ENCODE peak calls at places on chromosomes 12 and 14, in ten cellular contexts. I is mammary epithelial cell, H is gastrocnemius medialis, R is adrenal gland, M is A673, C is Panc1, D is tibial artery, K is DND-41, A is pancreas, Y is A549. L is an unnamed sample.

GRCh38 chr12:30792648-30793499 is 38.1 kb upstream of the CAPRIN2 start:
- DNase-seq in R (no peak), Y (no peak), D (no peak), A (no peak), H (peak), C (peak), M (no peak), I (peak), K (no peak), L (no peak)

GRCh38 chr12:115149685-115150378 is 465.9 kb upstream of the TBX3 start:
- DNase-seq in H (no peak), A (no peak), R (no peak), I (peak), D (no peak), Y (no peak), K (no peak), M (no peak), C (no peak), L (no peak)

GRCh38 chr14:59308706-59309105 is 120.2 kb downstream of the DAAM1 start:
- DNase-seq in K (no peak), R (no peak), C (no peak), H (no peak), A (no peak), I (no peak), M (no peak), Y (no peak), D (no peak), L (no peak)

GRCh38 chr12:77923882-77924281 is 93.2 kb downstream of the NAV3 start:
- DNase-seq in H (no peak), Y (no peak), D (no peak), M (peak), K (no peak), C (no peak), I (no peak), A (no peak), R (no peak), L (no peak)

GRCh38 chr14:104194716-104195115 is 56.3 kb downstream of the KIF26A start:
- DNase-seq in K (no peak), R (no peak), I (no peak), Y (no peak), C (no peak), A (peak), M (no peak), H (no peak), D (no peak), L (no peak)

GRCh38 chr12:70052931-70053497 is 190.2 kb upstream of the CNOT2 start:
- DNase-seq in Y (peak), A (no peak), C (no peak), D (peak), R (peak), M (no peak), I (peak), H (peak), K (no peak), L (no peak)

GRCh38 chr14:90717916-90718315 is 98.3 kb downstream of the TTC7B start:
- DNase-seq in C (no peak), R (no peak), I (no peak), D (no peak), H (no peak), A (no peak), K (no peak), M (no peak), Y (no peak), L (no peak)

GRCh38 chr12:93245543-93245942 is 132.2 kb upstream of the NUDT4 start:
- DNase-seq in H (no peak), Y (no peak), I (no peak), D (no peak), C (no peak), M (no peak), A (no peak), R (no peak), K (peak), L (no peak)

GRCh38 chr12:111482464-111482863 is 76.7 kb downstream of the SH2B3 start:
- DNase-seq in I (no peak), Y (no peak), M (no peak), C (no peak), D (no peak), R (no peak), A (no peak), K (no peak), H (no peak), L (no peak)

GRCh38 chr14:69848903-69849391 is 30.3 kb upstream of the SMOC1 start:
- DNase-seq in A (no peak), M (no peak), D (no peak), I (no peak), K (no peak), R (peak), Y (no peak), C (no peak), H (peak), L (no peak)

GRCh38 chr12:109744991-109745942 is 31.6 kb downstream of the FAM222A start:
- DNase-seq in K (no peak), C (no peak), Y (no peak), R (peak), I (peak), D (peak), H (no peak), M (peak), A (peak), L (peak)

GRCh38 chr12:108340037-108340436 is 926 bp upstream of the CMKLR1 start:
- DNase-seq in D (peak), Y (no peak), A (no peak), I (no peak), K (no peak), C (no peak), M (no peak), H (no peak), R (peak), L (no peak)

GRCh38 chr14:41482861-41483260 is 123.8 kb upstream of the LRFN5 start:
- DNase-seq in I (no peak), A (no peak), H (no peak), M (no peak), R (no peak), Y (no peak), C (no peak), K (no peak), D (no peak), L (no peak)

GRCh38 chr14:68623828-68624227 is 169.0 kb downstream of the ZFP36L1 start:
- DNase-seq in Y (no peak), M (no peak), R (peak), K (no peak), C (no peak), H (no peak), I (no peak), D (no peak), A (no peak), L (no peak)

GRCh38 chr14:30966415-30967363 is 58.8 kb upstream of the AP4S1 start:
- DNase-seq in Y (peak), H (no peak), D (no peak), C (no peak), K (no peak), M (no peak), A (no peak), I (peak), R (no peak), L (no peak)

GRCh38 chr14:32201816-32202467 is at the start of gene RNU6-7:
- DNase-seq in C (peak), R (peak), A (peak), D (no peak), H (peak), M (peak), K (no peak), I (peak), Y (no peak), L (peak)

GRCh38 chr12:4439736-4440135 is 5.9 kb downstream of the FGF6 start:
- DNase-seq in D (no peak), K (no peak), H (no peak), C (no peak), A (no peak), Y (no peak), I (no peak), M (no peak), R (no peak), L (no peak)

GRCh38 chr12:47079894-47080724 is at the start of gene AMIGO2:
- DNase-seq in C (no peak), R (peak), A (peak), D (peak), K (no peak), Y (peak), H (peak), I (peak), M (peak), L (peak)

GRCh38 chr12:98758331-98758730 is 113.2 kb downstream of the APAF1 start:
- DNase-seq in I (no peak), D (peak), Y (no peak), K (no peak), H (no peak), M (no peak), C (no peak), A (no peak), R (no peak), L (peak)

GRCh38 chr12:92036771-92037453 is 108.7 kb downstream of the BTG1 start:
- DNase-seq in R (no peak), C (no peak), Y (no peak), D (no peak), I (peak), A (no peak), K (no peak), H (no peak), M (peak), L (no peak)

GRCh38 chr12:47236109-47236714 is 156.5 kb upstream of the AMIGO2 start:
- DNase-seq in I (peak), D (no peak), A (no peak), R (no peak), C (no peak), M (no peak), K (no peak), Y (no peak), H (no peak), L (no peak)

GRCh38 chr12:83800022-83800421 is 1112.6 kb downstream of the SLC6A15 start:
- DNase-seq in D (no peak), R (no peak), A (no peak), Y (no peak), I (no peak), K (no peak), H (no peak), M (no peak), C (no peak), L (no peak)

GRCh38 chr12:72286526-72286925 is 14.4 kb downstream of the TRHDE start:
- DNase-seq in Y (no peak), C (no peak), A (no peak), H (no peak), D (no peak), R (no peak), K (no peak), M (no peak), I (no peak), L (no peak)

GRCh38 chr14:73788871-73789590 is 62.6 kb upstream of the PTGR2 start:
- DNase-seq in I (no peak), H (no peak), A (no peak), R (peak), Y (no peak), D (no peak), C (no peak), M (no peak), K (no peak), L (no peak)
- H3K27ac ChIP-seq in I (peak), H (peak), A (no peak), R (peak), Y (no peak), D (peak), C (peak), M (no peak), K (no peak), L (peak)

GRCh38 chr12:75944905-75945412 is 86.6 kb downstream of the PHLDA1 start:
- DNase-seq in I (no peak), Y (no peak), R (no peak), M (no peak), C (no peak), D (no peak), H (no peak), A (no peak), K (no peak), L (no peak)

GRCh38 chr12:75947171-75947723 is 84.3 kb downstream of the PHLDA1 start:
- DNase-seq in C (no peak), D (no peak), R (no peak), I (no peak), H (no peak), K (no peak), A (no peak), M (no peak), Y (no peak), L (no peak)

GRCh38 chr12:75944097-75944904 is 87.3 kb downstream of the PHLDA1 start:
- DNase-seq in K (no peak), Y (peak), D (no peak), A (no peak), I (peak), M (peak), R (no peak), H (no peak), C (peak), L (no peak)

GRCh38 chr12:75945581-75945980 is 86.0 kb downstream of the PHLDA1 start:
- DNase-seq in M (no peak), A (no peak), K (no peak), R (no peak), I (no peak), D (no peak), Y (no peak), C (no peak), H (no peak), L (no peak)

GRCh38 chr12:75943730-75944096 is 87.9 kb downstream of the PHLDA1 start:
- DNase-seq in D (no peak), C (no peak), M (no peak), A (no peak), K (no peak), H (no peak), Y (no peak), I (no peak), R (no peak), L (no peak)
- H3K27ac ChIP-seq in D (no peak), C (peak), M (peak), A (peak), K (peak), H (no peak), Y (peak), I (peak), R (no peak), L (peak)

DNA sequence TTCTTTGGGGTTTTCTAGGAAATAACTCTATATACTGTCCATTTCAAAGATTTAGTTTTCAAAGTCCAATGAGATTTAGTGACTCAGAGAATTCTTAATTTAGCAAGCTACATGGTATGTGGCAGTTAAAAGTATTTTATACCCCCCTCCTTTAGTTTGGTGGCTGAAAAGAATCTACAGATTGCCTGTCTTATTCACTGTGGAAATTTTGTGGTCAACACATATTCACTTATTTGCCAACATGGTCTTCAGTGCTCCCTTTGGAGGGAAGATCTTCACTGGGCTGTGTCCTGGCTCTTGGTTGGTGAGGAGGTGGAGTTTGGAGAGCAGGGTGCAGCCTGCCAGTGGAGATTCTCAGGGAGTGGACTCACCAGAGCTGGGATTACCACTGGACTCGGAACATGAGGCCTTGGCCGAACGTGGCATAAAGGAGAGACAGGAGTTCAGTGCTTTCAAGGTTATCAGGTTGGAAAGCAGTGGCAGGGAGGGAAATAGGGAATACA is 39.8 kb downstream of the SAMD4A start:
- DNase-seq in A (no peak), D (peak), K (no peak), Y (no peak), M (no peak), I (peak), H (peak), C (no peak), R (peak), L (no peak)
- H3K27ac ChIP-seq in A (no peak), D (peak), K (no peak), Y (no peak), M (no peak), I (no peak), H (peak), C (no peak), R (no peak), L (peak)

GRCh38 chr12:56931474-56931978 is 2.7 kb downstream of the SDR9C7 start:
- DNase-seq in D (no peak), M (peak), Y (no peak), H (no peak), I (peak), K (peak), C (no peak), R (no peak), A (no peak), L (no peak)
- H3K27ac ChIP-seq in D (no peak), M (peak), Y (peak), H (no peak), I (no peak), K (no peak), C (no peak), R (no peak), A (no peak), L (no peak)

DNA sequence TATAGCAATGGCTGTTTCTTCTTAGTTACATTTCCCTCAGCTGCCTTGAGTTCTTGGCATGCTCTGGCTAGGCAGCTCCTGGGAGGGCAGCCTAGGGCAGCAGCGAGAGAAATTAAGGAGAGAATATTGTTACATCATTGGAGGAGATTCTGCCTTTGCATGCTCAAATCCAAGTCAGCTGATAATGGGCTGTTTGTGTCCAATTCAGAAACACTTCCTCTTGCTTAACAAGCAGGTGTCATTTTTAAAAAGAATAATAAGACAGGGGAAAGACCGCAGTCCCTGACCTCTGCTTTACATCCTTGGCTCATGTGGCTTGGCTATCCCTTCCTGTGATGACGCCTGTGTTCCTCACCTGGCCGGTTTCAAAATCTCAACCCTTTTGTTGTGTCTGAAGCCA is 76.9 kb downstream of the ESR2 start:
- DNase-seq in K (no peak), Y (no peak), R (no peak), M (no peak), A (no peak), H (peak), I (no peak), C (no peak), D (no peak), L (no peak)
- H3K27ac ChIP-seq in K (no peak), Y (no peak), R (no peak), M (no peak), A (peak), H (peak), I (no peak), C (no peak), D (no peak), L (peak)

DNA sequence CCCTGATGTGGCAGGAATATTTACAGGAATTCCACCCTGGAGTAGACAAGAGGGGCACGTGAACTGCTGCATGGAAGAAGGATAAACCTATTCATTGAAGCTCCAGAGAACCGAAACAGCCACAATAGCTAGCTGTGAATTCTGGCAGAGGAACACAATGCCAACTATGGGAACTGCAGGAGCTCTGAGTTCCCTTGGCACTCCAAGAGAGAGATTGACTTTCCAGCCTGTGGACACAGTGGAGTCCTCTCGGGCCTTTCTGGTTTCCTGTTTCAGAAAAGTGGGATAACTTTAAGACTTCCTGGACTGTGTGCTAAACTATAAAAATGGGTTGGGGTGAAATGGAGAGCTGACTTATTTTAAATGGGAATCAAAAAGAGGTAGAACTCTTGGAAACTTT is 11.9 kb downstream of the CACNA2D4 start:
- DNase-seq in H (no peak), R (peak), D (no peak), K (no peak), I (no peak), A (no peak), M (no peak), C (no peak), Y (no peak), L (no peak)
- H3K27ac ChIP-seq in H (peak), R (no peak), D (no peak), K (no peak), I (no peak), A (no peak), M (no peak), C (no peak), Y (no peak), L (peak)

DNA sequence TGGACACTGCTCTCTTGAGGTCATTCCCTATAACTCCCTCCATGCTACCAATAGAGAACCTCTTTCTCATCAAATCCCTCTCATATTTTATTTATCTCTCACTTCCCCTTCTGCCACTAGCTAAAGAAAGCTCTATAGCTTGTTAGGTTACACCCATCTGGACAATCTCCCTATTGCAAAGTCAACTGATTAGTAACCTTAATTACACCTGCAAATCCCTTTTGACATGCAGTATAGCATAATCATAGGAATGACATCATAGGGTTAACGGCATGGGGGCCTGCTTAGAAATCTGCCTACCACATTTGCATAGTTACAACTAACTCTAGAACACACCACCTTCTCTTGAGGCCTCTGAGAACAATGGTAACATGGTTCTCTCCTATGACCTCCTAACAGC is 181.2 kb downstream of the EMP1 start:
- DNase-seq in C (no peak), D (no peak), K (no peak), Y (no peak), H (no peak), I (no peak), M (no peak), A (no peak), R (no peak), L (no peak)
- H3K27ac ChIP-seq in C (no peak), D (no peak), K (no peak), Y (peak), H (no peak), I (no peak), M (no peak), A (no peak), R (no peak), L (no peak)

DNA sequence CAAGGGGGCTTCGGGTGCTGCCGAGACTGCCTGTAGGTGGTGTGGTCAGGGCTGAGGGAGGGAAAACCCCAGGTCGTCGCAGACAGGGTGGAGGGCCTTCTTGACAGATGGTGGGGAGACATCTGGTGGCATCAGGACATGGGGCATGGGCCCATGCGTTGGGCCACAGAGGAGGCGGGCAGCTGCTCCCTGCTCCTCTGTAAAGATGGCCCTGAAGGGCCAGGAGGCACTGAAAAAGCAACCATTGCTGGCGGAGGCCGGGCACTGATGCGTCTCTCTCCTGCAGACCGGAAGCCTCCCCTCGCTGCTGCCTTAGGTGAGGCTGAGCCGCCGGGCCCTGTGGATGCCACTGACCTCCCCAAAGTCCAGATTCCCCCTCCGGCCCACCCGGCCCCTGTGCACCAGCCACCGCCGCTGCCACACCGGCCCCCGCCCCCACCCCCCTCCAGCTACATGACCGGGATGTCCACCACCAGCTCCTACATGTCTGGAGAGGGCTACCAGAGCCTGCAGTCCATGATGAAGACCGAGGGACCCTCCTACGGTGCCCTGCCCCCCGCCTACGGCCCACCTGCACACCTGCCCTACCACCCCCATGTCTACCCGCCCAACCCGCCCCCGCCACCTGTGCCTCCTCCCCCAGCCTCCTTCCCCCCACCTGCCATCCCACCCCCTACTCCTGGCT is 28.8 kb downstream of the CCNK start:
- DNase-seq in I (no peak), D (no peak), A (peak), M (no peak), Y (no peak), C (no peak), H (no peak), R (peak), K (peak), L (no peak)
- H3K27ac ChIP-seq in I (no peak), D (no peak), A (no peak), M (no peak), Y (no peak), C (no peak), H (no peak), R (no peak), K (no peak), L (no peak)